ENCODE peak calls at places on chromosomes 5 and 9, in seven cellular contexts. One of them, this sample, is unnamed.

GRCh38 chr9:86424246-86424891 is 70.2 kb upstream of the TUT7 start:
- DNase-seq in mesendoderm: no peak
- DNase-seq in H1: no peak
- DNase-seq in IMR-90: peak
- DNase-seq in mesenchymal stem cell: no peak
- DNase-seq in neuronal stem cell: no peak
- DNase-seq in trophoblast cell: no peak
- DNase-seq in this sample: no peak

GRCh38 chr5:169164481-169164925 is 136.4 kb downstream of the SLIT3 start:
- DNase-seq in mesendoderm: peak
- DNase-seq in H1: no peak
- DNase-seq in IMR-90: no peak
- DNase-seq in mesenchymal stem cell: peak
- DNase-seq in neuronal stem cell: peak
- DNase-seq in trophoblast cell: no peak
- DNase-seq in this sample: peak

GRCh38 chr9:82101475-82101874 is 112.9 kb downstream of the SPATA31D1 start:
- DNase-seq in mesendoderm: peak
- DNase-seq in H1: no peak
- DNase-seq in IMR-90: no peak
- DNase-seq in mesenchymal stem cell: no peak
- DNase-seq in neuronal stem cell: no peak
- DNase-seq in trophoblast cell: peak
- DNase-seq in this sample: no peak

GRCh38 chr5:105968961-105969360 is 1701.8 kb downstream of the EFNA5 start:
- DNase-seq in mesendoderm: no peak
- DNase-seq in H1: no peak
- DNase-seq in IMR-90: no peak
- DNase-seq in mesenchymal stem cell: no peak
- DNase-seq in neuronal stem cell: no peak
- DNase-seq in trophoblast cell: peak
- DNase-seq in this sample: no peak

GRCh38 chr5:107376546-107377276 is 294.0 kb downstream of the EFNA5 start:
- DNase-seq in mesendoderm: peak
- DNase-seq in H1: no peak
- DNase-seq in IMR-90: peak
- DNase-seq in mesenchymal stem cell: peak
- DNase-seq in neuronal stem cell: no peak
- DNase-seq in trophoblast cell: peak
- DNase-seq in this sample: no peak

GRCh38 chr9:14887149-14887548 is 23.1 kb downstream of the FREM1 start:
- DNase-seq in mesendoderm: no peak
- DNase-seq in H1: no peak
- DNase-seq in IMR-90: no peak
- DNase-seq in mesenchymal stem cell: no peak
- DNase-seq in neuronal stem cell: no peak
- DNase-seq in trophoblast cell: no peak
- DNase-seq in this sample: no peak

GRCh38 chr9:133812077-133812868 is 74.1 kb upstream of the SARDH start:
- DNase-seq in mesendoderm: no peak
- DNase-seq in H1: no peak
- DNase-seq in IMR-90: no peak
- DNase-seq in mesenchymal stem cell: no peak
- DNase-seq in neuronal stem cell: no peak
- DNase-seq in trophoblast cell: no peak
- DNase-seq in this sample: no peak

GRCh38 chr5:35675392-35675791 is 57.7 kb downstream of the SPEF2 start:
- DNase-seq in mesendoderm: no peak
- DNase-seq in H1: no peak
- DNase-seq in IMR-90: no peak
- DNase-seq in mesenchymal stem cell: no peak
- DNase-seq in neuronal stem cell: no peak
- DNase-seq in trophoblast cell: peak
- DNase-seq in this sample: peak

GRCh38 chr5:67620386-67621039 is 423.9 kb upstream of the CD180 start:
- DNase-seq in mesendoderm: no peak
- DNase-seq in H1: no peak
- DNase-seq in IMR-90: no peak
- DNase-seq in mesenchymal stem cell: no peak
- DNase-seq in neuronal stem cell: no peak
- DNase-seq in trophoblast cell: no peak
- DNase-seq in this sample: no peak

GRCh38 chr9:81871695-81872094 is 56.5 kb upstream of the SPATA31D4 start:
- DNase-seq in mesendoderm: peak
- DNase-seq in H1: no peak
- DNase-seq in IMR-90: peak
- DNase-seq in mesenchymal stem cell: peak
- DNase-seq in neuronal stem cell: no peak
- DNase-seq in trophoblast cell: no peak
- DNase-seq in this sample: no peak

GRCh38 chr9:86637515-86637914 is 283.3 kb upstream of the TUT7 start:
- DNase-seq in mesendoderm: peak
- DNase-seq in H1: peak
- DNase-seq in IMR-90: peak
- DNase-seq in mesenchymal stem cell: no peak
- DNase-seq in neuronal stem cell: peak
- DNase-seq in trophoblast cell: peak
- DNase-seq in this sample: peak

GRCh38 chr9:91682806-91683205 is 259.2 kb upstream of the NFIL3 start:
- DNase-seq in mesendoderm: no peak
- DNase-seq in H1: no peak
- DNase-seq in IMR-90: peak
- DNase-seq in mesenchymal stem cell: peak
- DNase-seq in neuronal stem cell: no peak
- DNase-seq in trophoblast cell: peak
- DNase-seq in this sample: no peak

GRCh38 chr9:7973123-7973522 is 173.5 kb upstream of the DMAC1 start:
- DNase-seq in mesendoderm: no peak
- DNase-seq in H1: no peak
- DNase-seq in IMR-90: no peak
- DNase-seq in mesenchymal stem cell: no peak
- DNase-seq in neuronal stem cell: no peak
- DNase-seq in trophoblast cell: no peak
- DNase-seq in this sample: no peak

GRCh38 chr5:94802450-94802849 is 184.0 kb downstream of the SLF1 start:
- DNase-seq in mesendoderm: peak
- DNase-seq in H1: no peak
- DNase-seq in IMR-90: peak
- DNase-seq in mesenchymal stem cell: peak
- DNase-seq in neuronal stem cell: peak
- DNase-seq in trophoblast cell: no peak
- DNase-seq in this sample: no peak

GRCh38 chr5:161369032-161369431 is 177.5 kb downstream of the GABRB2 start:
- DNase-seq in mesendoderm: peak
- DNase-seq in H1: no peak
- DNase-seq in IMR-90: no peak
- DNase-seq in mesenchymal stem cell: no peak
- DNase-seq in neuronal stem cell: no peak
- DNase-seq in trophoblast cell: peak
- DNase-seq in this sample: no peak

GRCh38 chr9:121819511-121820231 is 168.2 kb downstream of the DAB2IP start:
- DNase-seq in mesendoderm: peak
- DNase-seq in H1: no peak
- DNase-seq in IMR-90: peak
- DNase-seq in mesenchymal stem cell: peak
- DNase-seq in neuronal stem cell: peak
- DNase-seq in trophoblast cell: no peak
- DNase-seq in this sample: peak

GRCh38 chr9:88049677-88050307 is 75.5 kb upstream of the CDK20 start:
- DNase-seq in mesendoderm: peak
- DNase-seq in H1: no peak
- DNase-seq in IMR-90: no peak
- DNase-seq in mesenchymal stem cell: no peak
- DNase-seq in neuronal stem cell: no peak
- DNase-seq in trophoblast cell: peak
- DNase-seq in this sample: peak

GRCh38 chr9:137550958-137551655 is 572 bp upstream of the MRPL41 start:
- DNase-seq in mesendoderm: peak
- DNase-seq in H1: peak
- DNase-seq in IMR-90: peak
- DNase-seq in mesenchymal stem cell: peak
- DNase-seq in neuronal stem cell: peak
- DNase-seq in trophoblast cell: peak
- DNase-seq in this sample: peak

GRCh38 chr9:125551781-125552180 is 155.2 kb downstream of the MAPKAP1 start:
- DNase-seq in mesendoderm: no peak
- DNase-seq in H1: no peak
- DNase-seq in IMR-90: no peak
- DNase-seq in mesenchymal stem cell: no peak
- DNase-seq in neuronal stem cell: no peak
- DNase-seq in trophoblast cell: no peak
- DNase-seq in this sample: no peak

GRCh38 chr9:37029304-37029775 is 4.7 kb downstream of the PAX5 start:
- DNase-seq in mesendoderm: peak
- DNase-seq in H1: peak
- DNase-seq in IMR-90: no peak
- DNase-seq in mesenchymal stem cell: no peak
- DNase-seq in neuronal stem cell: no peak
- DNase-seq in trophoblast cell: no peak
- DNase-seq in this sample: peak

GRCh38 chr9:121770415-121771273 is 119.2 kb downstream of the DAB2IP start:
- DNase-seq in mesendoderm: no peak
- DNase-seq in H1: no peak
- DNase-seq in IMR-90: peak
- DNase-seq in mesenchymal stem cell: peak
- DNase-seq in neuronal stem cell: no peak
- DNase-seq in trophoblast cell: no peak
- DNase-seq in this sample: no peak

GRCh38 chr5:318341-318897 is 3.1 kb upstream of the AHRR start:
- DNase-seq in mesendoderm: peak
- DNase-seq in H1: no peak
- DNase-seq in IMR-90: peak
- DNase-seq in mesenchymal stem cell: peak
- DNase-seq in neuronal stem cell: no peak
- DNase-seq in trophoblast cell: peak
- DNase-seq in this sample: no peak

GRCh38 chr9:20295555-20295954 is 326.7 kb downstream of the MLLT3 start:
- DNase-seq in mesendoderm: no peak
- DNase-seq in H1: no peak
- DNase-seq in IMR-90: no peak
- DNase-seq in mesenchymal stem cell: no peak
- DNase-seq in neuronal stem cell: no peak
- DNase-seq in trophoblast cell: no peak
- DNase-seq in this sample: no peak

GRCh38 chr9:20302229-20302628 is 320.1 kb downstream of the MLLT3 start:
- DNase-seq in mesendoderm: no peak
- DNase-seq in H1: no peak
- DNase-seq in IMR-90: no peak
- DNase-seq in mesenchymal stem cell: no peak
- DNase-seq in neuronal stem cell: no peak
- DNase-seq in trophoblast cell: no peak
- DNase-seq in this sample: no peak

GRCh38 chr9:20294351-20294750 is 327.9 kb downstream of the MLLT3 start:
- DNase-seq in mesendoderm: no peak
- DNase-seq in H1: no peak
- DNase-seq in IMR-90: no peak
- DNase-seq in mesenchymal stem cell: no peak
- DNase-seq in neuronal stem cell: no peak
- DNase-seq in trophoblast cell: no peak
- DNase-seq in this sample: no peak

GRCh38 chr9:20300430-20301115 is 321.7 kb downstream of the MLLT3 start:
- DNase-seq in mesendoderm: no peak
- DNase-seq in H1: no peak
- DNase-seq in IMR-90: no peak
- DNase-seq in mesenchymal stem cell: no peak
- DNase-seq in neuronal stem cell: no peak
- DNase-seq in trophoblast cell: no peak
- DNase-seq in this sample: no peak

DNA sequence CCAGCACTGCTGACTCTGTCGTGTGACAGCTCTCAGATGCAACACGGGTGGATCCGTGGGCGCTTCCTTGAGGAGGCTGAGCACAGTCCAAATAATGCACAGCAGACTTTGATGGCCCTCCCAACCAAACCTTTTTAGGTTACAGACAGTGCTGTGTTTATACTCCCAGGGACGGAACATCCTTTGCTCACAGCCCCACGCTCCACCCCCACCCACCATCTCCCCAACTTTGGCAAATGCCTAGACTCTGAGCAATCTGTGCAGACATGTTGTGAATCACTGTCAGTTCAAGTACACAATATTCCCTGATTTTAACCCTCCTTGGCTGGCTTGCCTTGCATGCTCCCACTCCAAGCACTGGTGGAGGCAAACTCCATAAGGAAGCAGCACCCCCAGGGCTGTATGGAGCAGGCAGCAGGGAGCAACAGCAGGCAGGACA is 324.6 kb downstream of the MLLT3 start:
- DNase-seq in mesendoderm: no peak
- DNase-seq in H1: no peak
- DNase-seq in IMR-90: peak
- DNase-seq in mesenchymal stem cell: peak
- DNase-seq in neuronal stem cell: no peak
- DNase-seq in trophoblast cell: no peak
- DNase-seq in this sample: no peak
- H3K18ac ChIP-seq in mesendoderm: no peak
- H3K18ac ChIP-seq in H1: peak
- H3K18ac ChIP-seq in IMR-90: peak
- H3K18ac ChIP-seq in mesenchymal stem cell: peak
- H3K18ac ChIP-seq in neuronal stem cell: peak
- H3K18ac ChIP-seq in trophoblast cell: no peak
- H3K18ac ChIP-seq in this sample: no peak

DNA sequence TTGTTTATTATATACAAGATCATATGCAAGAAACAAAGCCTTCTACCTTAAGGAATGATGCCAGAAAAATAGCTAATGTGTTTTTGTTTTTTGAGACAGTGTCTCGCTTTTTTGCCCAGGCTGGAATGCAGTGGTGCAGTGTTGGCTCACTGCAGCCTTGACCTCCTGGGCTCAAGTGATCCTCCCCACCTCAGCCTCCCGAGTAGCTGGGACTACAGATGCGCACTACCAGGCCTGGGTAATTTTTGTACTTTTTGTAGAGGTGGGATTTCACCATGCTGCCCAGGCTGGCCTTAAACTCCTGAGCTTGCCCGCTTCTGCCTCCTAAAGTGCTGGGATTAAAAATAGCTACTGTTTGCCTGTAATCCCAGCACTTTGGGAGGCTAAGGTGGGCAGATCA is 15.1 kb downstream of the ERCC6L2 start:
- DNase-seq in mesendoderm: no peak
- DNase-seq in H1: no peak
- DNase-seq in IMR-90: no peak
- DNase-seq in mesenchymal stem cell: no peak
- DNase-seq in neuronal stem cell: no peak
- DNase-seq in trophoblast cell: no peak
- DNase-seq in this sample: no peak
- H3K18ac ChIP-seq in mesendoderm: no peak
- H3K18ac ChIP-seq in H1: no peak
- H3K18ac ChIP-seq in IMR-90: no peak
- H3K18ac ChIP-seq in mesenchymal stem cell: no peak
- H3K18ac ChIP-seq in neuronal stem cell: no peak
- H3K18ac ChIP-seq in trophoblast cell: no peak
- H3K18ac ChIP-seq in this sample: no peak

GRCh38 chr5:150082889-150083288 is 3.5 kb downstream of the CSF1R start:
- DNase-seq in mesendoderm: no peak
- DNase-seq in H1: peak
- DNase-seq in IMR-90: no peak
- DNase-seq in mesenchymal stem cell: no peak
- DNase-seq in neuronal stem cell: no peak
- DNase-seq in trophoblast cell: no peak
- DNase-seq in this sample: no peak
- H3K18ac ChIP-seq in mesendoderm: no peak
- H3K18ac ChIP-seq in H1: no peak
- H3K18ac ChIP-seq in IMR-90: no peak
- H3K18ac ChIP-seq in mesenchymal stem cell: no peak
- H3K18ac ChIP-seq in neuronal stem cell: peak
- H3K18ac ChIP-seq in trophoblast cell: no peak
- H3K18ac ChIP-seq in this sample: no peak

GRCh38 chr5:133667217-133667616 is 54.9 kb upstream of the FSTL4 start:
- DNase-seq in mesendoderm: no peak
- DNase-seq in H1: no peak
- DNase-seq in IMR-90: no peak
- DNase-seq in mesenchymal stem cell: no peak
- DNase-seq in neuronal stem cell: no peak
- DNase-seq in trophoblast cell: no peak
- DNase-seq in this sample: no peak
- H3K18ac ChIP-seq in mesendoderm: no peak
- H3K18ac ChIP-seq in H1: no peak
- H3K18ac ChIP-seq in IMR-90: no peak
- H3K18ac ChIP-seq in mesenchymal stem cell: no peak
- H3K18ac ChIP-seq in neuronal stem cell: no peak
- H3K18ac ChIP-seq in trophoblast cell: no peak
- H3K18ac ChIP-seq in this sample: no peak

This sample was measured in H9.